ENCODE peak calls at places on chromosome 15, in four cellular contexts. A is heart right ventricle, Q is Panc1, S is H1. H is an unnamed sample. For H3K4me1, the result is how much of the 10 kb centered on the place peaks cover.

GRCh38 chr15:31434418-31435255 is 108.0 kb downstream of the KLF13 start:
- DNase-seq in S (no peak), A (peak), Q (no peak), H (no peak)

GRCh38 chr15:71708052-71708432 is 102.3 kb upstream of the NR2E3 start:
- DNase-seq in A (no peak), S (no peak), Q (no peak), H (no peak)

GRCh38 chr15:40782609-40783227 is 12.9 kb downstream of the C15orf62 start:
- DNase-seq in S (peak), Q (peak), A (peak), H (no peak)

GRCh38 chr15:31457161-31457560 is 130.5 kb downstream of the KLF13 start:
- DNase-seq in Q (no peak), S (no peak), A (no peak), H (no peak)

GRCh38 chr15:40234783-40235182 is 4.1 kb upstream of the PAK6 start:
- DNase-seq in Q (no peak), A (no peak), S (no peak), H (no peak)

GRCh38 chr15:51647128-51647562 is 24.6 kb upstream of the DMXL2 start:
- DNase-seq in Q (no peak), S (no peak), A (peak), H (no peak)

GRCh38 chr15:40420793-40421192 is 15.2 kb downstream of the IVD start:
- DNase-seq in S (no peak), A (no peak), Q (no peak), H (no peak)

GRCh38 chr15:74314897-74315438 is 52.5 kb downstream of the CYP11A1 start:
- DNase-seq in A (no peak), Q (no peak), S (no peak), H (no peak)

GRCh38 chr15:72358532-72359180 is 17.2 kb downstream of the HEXA start:
- DNase-seq in Q (no peak), S (no peak), A (peak), H (no peak)

GRCh38 chr15:94400521-94401290 is 169.3 kb downstream of the MCTP2 start:
- DNase-seq in A (no peak), Q (no peak), S (no peak), H (no peak)

GRCh38 chr15:45790325-45790943 is 155.6 kb downstream of the SQOR start:
- DNase-seq in S (no peak), Q (peak), A (no peak), H (peak)

GRCh38 chr15:78397382-78397781 is 40.6 kb upstream of the IREB2 start:
- DNase-seq in Q (no peak), S (no peak), A (no peak), H (no peak)

GRCh38 chr15:74400915-74401757 is 32.6 kb downstream of the SEMA7A start:
- DNase-seq in Q (no peak), S (no peak), A (no peak), H (no peak)

GRCh38 chr15:59556405-59556804 is 55.2 kb upstream of the GCNT3 start:
- DNase-seq in A (no peak), Q (no peak), S (no peak), H (no peak)

GRCh38 chr15:53830707-53831386 is 71.4 kb upstream of the WDR72 start:
- DNase-seq in S (no peak), A (no peak), Q (no peak), H (no peak)

GRCh38 chr15:66943456-66944095 is 121.8 kb upstream of the SMAD3 start:
- DNase-seq in A (no peak), S (no peak), Q (no peak), H (no peak)

GRCh38 chr15:92666780-92667179 is 11.2 kb upstream of the FAM174B start:
- DNase-seq in S (no peak), Q (no peak), A (peak), H (no peak)

GRCh38 chr15:70246623-70247200 is 149.0 kb upstream of the TLE3 start:
- DNase-seq in A (no peak), Q (no peak), S (no peak), H (no peak)

GRCh38 chr15:40293905-40294895 is 11.3 kb upstream of the ANKRD63 start:
- DNase-seq in Q (no peak), A (no peak), S (no peak), H (no peak)

GRCh38 chr15:30925686-30926085 is 22.0 kb downstream of the FAN1 start:
- DNase-seq in Q (no peak), A (no peak), S (no peak), H (no peak)

GRCh38 chr15:74038707-74039655 is 43.4 kb downstream of the GOLGA6A start:
- DNase-seq in Q (no peak), S (no peak), A (no peak), H (no peak)

GRCh38 chr15:77773903-77774302 is 141.2 kb upstream of the LINGO1 start:
- DNase-seq in S (no peak), Q (no peak), A (no peak), H (no peak)

GRCh38 chr15:57333487-57333886 is 42.8 kb upstream of the CGNL1 start:
- DNase-seq in S (no peak), Q (no peak), A (no peak), H (no peak)

GRCh38 chr15:70802629-70803028 is 39.3 kb upstream of the UACA start:
- DNase-seq in Q (no peak), S (no peak), A (peak), H (no peak)

GRCh38 chr15:42737529-42738328 is 801 bp upstream of the CDAN1 start:
- DNase-seq in A (no peak), Q (peak), S (no peak), H (no peak)

GRCh38 chr15:92451225-92451825 is 57.6 kb downstream of the ST8SIA2 start:
- DNase-seq in S (no peak), A (no peak), Q (no peak), H (no peak)

GRCh38 chr15:101014276-101014675 is 95.1 kb downstream of the LRRK1 start:
- DNase-seq in A (no peak), S (no peak), Q (no peak), H (no peak)

GRCh38 chr15:32884136-32884535 is 166.3 kb downstream of the GREM1 start:
- DNase-seq in S (no peak), A (no peak), Q (no peak), H (no peak)

GRCh38 chr15:34147371-34148140 is 45.7 kb downstream of the PGBD4 start:
- DNase-seq in Q (no peak), A (no peak), S (no peak), H (no peak)

GRCh38 chr15:52115598-52116427 is 3.2 kb upstream of the BCL2L10 start:
- DNase-seq in Q (no peak), S (no peak), A (no peak), H (no peak)

GRCh38 chr15:48086162-48086561 is 34.6 kb upstream of the SLC24A5 start:
- DNase-seq in A (no peak), S (no peak), Q (no peak), H (no peak)

GRCh38 chr15:78763111-78763795 is 48.0 kb downstream of the ADAMTS7 start:
- DNase-seq in S (no peak), A (peak), Q (no peak), H (no peak)

GRCh38 chr15:55868707-55869106 is 124.7 kb downstream of the NEDD4 start:
- DNase-seq in S (no peak), Q (peak), A (no peak), H (no peak)

GRCh38 chr15:69881310-69881660 is 216.4 kb downstream of the TLE3 start:
- DNase-seq in S (no peak), Q (no peak), A (no peak), H (no peak)

GRCh38 chr15:29312387-29312786 is 42.8 kb upstream of the NSMCE3 start:
- DNase-seq in S (no peak), Q (no peak), A (no peak), H (no peak)

GRCh38 chr15:65033659-65034269 is 4.3 kb upstream of the MTFMT start:
- DNase-seq in A (no peak), Q (no peak), S (no peak), H (no peak)

GRCh38 chr15:33028495-33028894 is 166.0 kb downstream of the FMN1 start:
- DNase-seq in Q (no peak), A (no peak), S (no peak), H (no peak)

GRCh38 chr15:28900892-28901586 is 15.3 kb downstream of the APBA2 start:
- DNase-seq in A (no peak), S (no peak), Q (no peak), H (no peak)

GRCh38 chr15:75656331-75656730 is 8.6 kb downstream of the SNX33 start:
- DNase-seq in Q (no peak), S (no peak), A (no peak), H (no peak)

GRCh38 chr15:75656813-75657212 is 9.1 kb downstream of the SNX33 start:
- DNase-seq in S (no peak), Q (no peak), A (no peak), H (no peak)

GRCh38 chr15:75653347-75653913 is 5.7 kb downstream of the SNX33 start:
- DNase-seq in S (no peak), A (no peak), Q (no peak), H (no peak)

GRCh38 chr15:75654201-75654907 is 6.6 kb downstream of the SNX33 start:
- DNase-seq in Q (no peak), S (no peak), A (no peak), H (no peak)

GRCh38 chr15:75655911-75656310 is 8.2 kb downstream of the SNX33 start:
- DNase-seq in A (no peak), Q (no peak), S (no peak), H (no peak)
- H3K4me1 ChIP-seq in A (under half), Q (under half), S (under half), H (under half)

GRCh38 chr15:61720197-61720596 is 340.1 kb downstream of the VPS13C start:
- DNase-seq in S (no peak), A (no peak), Q (no peak), H (no peak)

GRCh38 chr15:61712124-61712759 is 348.0 kb downstream of the VPS13C start:
- DNase-seq in Q (no peak), S (no peak), A (no peak), H (no peak)

GRCh38 chr15:61715082-61715481 is 345.2 kb downstream of the VPS13C start:
- DNase-seq in A (no peak), Q (no peak), S (no peak), H (no peak)
- H3K4me1 ChIP-seq in A (under half), Q (under half), S (under half), H (under half)

DNA sequence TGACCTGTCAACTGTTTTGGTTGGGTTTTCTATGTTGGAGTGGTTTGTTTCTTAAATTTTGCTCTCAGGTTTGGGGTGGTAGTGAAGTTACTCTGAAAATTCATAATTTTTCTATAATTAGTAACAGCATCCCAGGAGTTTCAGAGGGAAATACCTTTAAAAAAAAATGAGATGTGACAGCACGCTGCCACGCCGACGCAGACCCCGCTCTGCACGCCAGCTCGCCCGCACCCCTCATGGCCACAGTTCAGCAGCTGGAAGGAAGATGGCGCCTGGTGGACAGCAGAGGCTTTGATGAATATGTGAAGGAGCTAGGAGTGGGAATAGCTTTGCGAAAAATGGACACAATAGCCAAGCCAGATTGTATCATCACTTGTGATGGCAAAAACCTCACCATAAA is 34.6 kb downstream of the AKAP13 start:
- DNase-seq in A (no peak), Q (no peak), S (no peak), H (no peak)
- H3K4me1 ChIP-seq in A (under half), Q (half or more), S (under half), H (under half)

DNA sequence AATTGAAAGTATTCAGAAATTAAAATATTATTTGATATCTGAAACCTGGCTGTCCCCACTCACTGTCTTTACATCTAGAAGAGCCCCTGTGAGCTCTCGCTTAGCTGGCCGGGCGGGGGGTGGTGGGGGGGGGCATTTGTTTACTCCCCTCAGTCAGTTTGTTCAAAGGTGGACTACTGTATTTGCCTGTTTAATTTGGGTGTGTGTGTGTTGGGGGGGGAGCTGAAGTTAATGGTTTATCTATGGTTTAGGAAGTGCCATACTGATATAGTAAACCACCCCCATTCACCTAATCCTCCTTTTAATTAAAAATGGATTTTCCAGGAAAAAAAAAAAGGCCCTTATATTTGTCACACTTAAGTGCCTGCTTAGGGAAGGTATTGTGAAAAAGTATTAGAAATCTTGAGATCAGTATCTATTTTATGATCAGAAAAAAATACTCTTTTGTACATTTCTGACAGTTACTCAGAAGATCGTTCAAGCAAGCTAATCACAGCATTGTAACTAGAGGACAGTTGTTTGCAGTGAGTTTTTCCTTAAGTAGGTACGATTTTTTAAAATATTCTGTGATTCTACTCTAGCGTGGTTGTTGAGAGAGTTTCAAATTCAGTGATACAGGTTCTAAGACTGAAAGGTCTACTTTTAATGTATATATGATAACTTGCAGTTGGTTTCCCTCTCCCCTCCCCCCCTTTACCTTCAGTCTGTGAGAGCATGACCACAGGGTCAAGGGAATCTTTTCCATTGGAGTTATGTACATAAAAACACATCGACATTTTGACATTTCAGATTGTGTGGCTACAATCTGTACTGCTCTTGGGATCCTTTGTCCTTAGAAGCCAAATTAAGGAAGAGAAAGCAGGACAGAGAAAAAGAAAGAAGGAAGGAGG is 8.5 kb downstream of the NR2F2 start:
- DNase-seq in S (no peak), A (no peak), Q (no peak), H (no peak)
- H3K4me1 ChIP-seq in S (under half), A (under half), Q (half or more), H (under half)

H was measured in iPS DF 6.9.